ENCODE peak calls at places on chromosomes 3 and 15, in five cellular contexts. E is neural progenitor cell, O is MM.1S, I is HepG2, D is K562. Y is an unnamed sample.
A peak's percentile ranks its signal among the peaks of the same experiment; 100 is the strongest.

GRCh38 chr15:77029166-77030041 is 34.5 kb downstream of the PSTPIP1 start:
- DNase-seq in I (no peak), E (no peak), O (no peak), D (no peak), Y (no peak)

GRCh38 chr3:62261800-62262199 is 111.5 kb downstream of the FEZF2 start:
- DNase-seq in I (no peak), E (no peak), O (no peak), D (no peak), Y (no peak)

GRCh38 chr15:56765252-56765651 is 31.9 kb upstream of the ZNF280D start:
- DNase-seq in D (no peak), E (no peak), O (peak; percentile 21), I (no peak), Y (no peak)

GRCh38 chr15:39585871-39586301 is 5.0 kb downstream of the THBS1 start:
- DNase-seq in D (no peak), E (no peak), O (no peak), I (no peak), Y (no peak)

GRCh38 chr3:177776656-177777055 is 579.4 kb upstream of the TBL1XR1 start:
- DNase-seq in D (no peak), O (no peak), E (no peak), I (peak; percentile 18), Y (peak; percentile 8)

GRCh38 chr3:114519415-114519814 is 225.6 kb downstream of the TIGIT start:
- DNase-seq in E (peak; percentile 45), D (no peak), I (no peak), O (no peak), Y (peak; percentile 78)

GRCh38 chr15:71802770-71803169 is 7.6 kb upstream of the NR2E3 start:
- DNase-seq in E (peak; percentile 47), O (peak; percentile 21), D (peak; percentile 60), I (no peak), Y (peak; percentile 84)

GRCh38 chr15:71051539-71051938 is 63.7 kb upstream of the THSD4 start:
- DNase-seq in O (no peak), D (no peak), I (no peak), E (no peak), Y (no peak)

GRCh38 chr3:160133757-160134156 is 91.5 kb upstream of the C3orf80 start:
- DNase-seq in O (no peak), I (peak; percentile 25), D (peak; percentile 18), E (peak; percentile 11), Y (peak; percentile 70)

GRCh38 chr3:188832146-188832545 is 339.6 kb upstream of the TPRG1 start:
- DNase-seq in E (no peak), O (no peak), I (no peak), D (no peak), Y (no peak)

GRCh38 chr15:90933310-90933709 is 961 bp upstream of the HDDC3 start:
- DNase-seq in O (no peak), I (no peak), E (no peak), D (peak; percentile 38), Y (no peak)

GRCh38 chr3:146504546-146505197 is 35.3 kb upstream of the PLSCR2 start:
- DNase-seq in I (no peak), O (no peak), E (peak; percentile 28), D (no peak), Y (peak; percentile 68)

GRCh38 chr3:42651248-42652091 is 2.0 kb upstream of the ZBTB47 start:
- DNase-seq in O (no peak), D (no peak), I (no peak), E (no peak), Y (no peak)

GRCh38 chr3:173109143-173109542 is 31.9 kb downstream of the SPATA16 start:
- DNase-seq in O (no peak), I (no peak), E (peak; percentile 3), D (no peak), Y (no peak)

GRCh38 chr3:157201648-157202278 is 41.8 kb upstream of the CCNL1 start:
- DNase-seq in O (peak; percentile 81), D (peak; percentile 55), E (peak; percentile 33), I (peak; percentile 29), Y (peak; percentile 81)

GRCh38 chr3:12730511-12731234 is 28.4 kb downstream of the TMEM40 start:
- DNase-seq in E (no peak), D (no peak), O (no peak), I (no peak), Y (no peak)

GRCh38 chr3:142947799-142948575 is 15.5 kb downstream of the PAQR9 start:
- DNase-seq in I (no peak), D (peak; percentile 30), E (no peak), O (no peak), Y (peak; percentile 33)

GRCh38 chr3:81716870-81717509 is 44.5 kb downstream of the GBE1 start:
- DNase-seq in O (no peak), E (no peak), I (peak; percentile 86), D (peak; percentile 5), Y (peak; percentile 3)

GRCh38 chr15:51094606-51095569 is at the start of gene TNFAIP8L3:
- DNase-seq in I (peak; percentile 7), O (no peak), D (no peak), E (peak; percentile 65), Y (peak; percentile 63)

GRCh38 chr3:156150434-156151066 is 30.2 kb downstream of the KCNAB1 start:
- DNase-seq in D (peak; percentile 38), O (peak; percentile 79), I (peak; percentile 26), E (peak; percentile 68), Y (peak; percentile 80)

GRCh38 chr3:167876603-167877325 is 141.2 kb downstream of the SERPINI1 start:
- DNase-seq in E (no peak), I (no peak), O (no peak), D (no peak), Y (no peak)

GRCh38 chr15:60585743-60586708 is 107.1 kb upstream of the ICE2 start:
- DNase-seq in E (peak; percentile 85), O (peak; percentile 77), I (peak; percentile 68), D (peak; percentile 72), Y (peak; percentile 91)

GRCh38 chr15:81336568-81336967 is 12.6 kb upstream of the STARD5 start:
- DNase-seq in E (no peak), D (peak; percentile 35), O (peak; percentile 47), I (peak; percentile 12), Y (peak; percentile 28)

GRCh38 chr3:60010778-60011177 is 961.0 kb upstream of the CFAP20DC start:
- DNase-seq in D (no peak), O (peak; percentile 89), I (no peak), E (no peak), Y (no peak)

GRCh38 chr3:157152930-157153329 is 7.0 kb downstream of the CCNL1 start:
- DNase-seq in D (no peak), I (no peak), E (no peak), O (no peak), Y (no peak)

GRCh38 chr3:188568750-188569149 is 414.8 kb downstream of the LPP start:
- DNase-seq in I (no peak), O (no peak), E (no peak), D (no peak), Y (no peak)

DNA sequence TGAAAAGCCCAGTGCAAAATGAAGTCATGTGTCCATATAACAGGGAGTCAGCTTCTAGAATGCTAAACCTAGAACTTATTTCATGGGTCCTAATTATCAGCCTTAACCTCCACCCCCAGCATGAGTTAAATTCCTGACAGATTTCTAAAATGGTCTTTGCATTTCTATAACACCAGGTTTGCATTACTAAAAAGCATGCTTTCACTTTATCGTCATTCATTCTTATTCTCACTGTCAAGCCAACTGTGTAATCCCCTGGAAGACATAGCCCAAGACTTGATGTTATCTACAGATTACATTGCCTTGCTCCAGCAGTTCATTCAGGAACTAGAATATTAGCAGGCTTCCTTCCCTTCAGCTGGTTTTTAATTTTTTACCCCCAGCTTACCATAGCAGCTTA is 183.9 kb downstream of the SLCO3A1 start:
- DNase-seq in O (no peak), D (no peak), I (no peak), E (no peak), Y (no peak)
- TF ChIP-seq EZH2 in O (no peak), D (no peak), I (no peak), E (no peak), Y (no peak)

DNA sequence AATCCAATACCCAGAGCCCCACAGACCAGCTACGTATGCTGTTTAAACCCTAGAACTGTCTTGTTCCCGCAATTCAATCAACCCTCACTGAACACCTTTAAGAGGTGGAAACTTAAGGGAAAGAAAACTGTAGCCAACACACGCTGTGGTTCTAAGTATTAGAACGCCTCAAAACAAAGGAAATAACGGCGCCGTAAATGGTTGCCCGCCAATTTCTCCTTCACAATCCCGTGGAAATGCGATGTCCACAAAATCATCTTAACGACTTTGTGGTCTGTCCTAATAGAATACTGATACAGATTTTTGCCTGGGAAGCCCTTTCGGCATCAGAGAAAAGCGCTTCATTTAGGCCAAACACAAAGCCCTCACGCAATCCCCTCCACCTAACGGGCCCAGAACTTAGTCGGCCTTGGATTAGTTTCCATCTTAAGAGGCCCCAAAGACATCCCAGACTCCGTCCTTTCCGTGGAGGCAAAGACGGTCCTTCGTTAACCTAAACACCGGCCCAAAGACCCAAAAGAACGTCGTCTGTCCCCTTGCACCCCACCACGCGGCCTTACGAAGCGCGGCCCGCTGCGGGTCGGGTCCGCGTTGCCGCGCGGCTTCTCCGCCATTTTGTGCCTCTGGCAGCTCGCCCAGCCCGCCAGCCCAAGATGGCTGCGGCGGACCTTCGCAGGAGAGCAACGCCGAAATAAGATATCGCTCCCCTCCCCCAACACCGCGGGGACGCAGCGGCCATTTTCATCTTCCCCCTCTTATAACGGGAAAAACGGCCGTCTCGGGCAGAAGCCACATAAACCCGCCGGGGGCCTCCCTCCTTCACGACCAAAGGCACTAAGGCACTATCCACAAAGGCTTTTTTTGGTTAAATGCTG is 763 bp downstream of the TRA2B start:
- DNase-seq in O (peak; percentile 89), E (peak; percentile 93), D (peak; percentile 79), I (peak; percentile 64), Y (peak; percentile 92)
- H2AFZ ChIP-seq in O (no peak overlapping the region), E (no peak overlapping the region), D (peak overlapping the region; percentile 17), I (no peak overlapping the region), Y (no peak overlapping the region)

GRCh38 chr15:88769161-88769971 is 33.9 kb upstream of the ACAN start:
- DNase-seq in D (no peak), E (peak; percentile 67), I (no peak), O (no peak), Y (peak; percentile 77)
- TF ChIP-seq EZH2 in D (no peak), E (peak; percentile 64), I (no peak), O (no peak), Y (peak; percentile 61)

DNA sequence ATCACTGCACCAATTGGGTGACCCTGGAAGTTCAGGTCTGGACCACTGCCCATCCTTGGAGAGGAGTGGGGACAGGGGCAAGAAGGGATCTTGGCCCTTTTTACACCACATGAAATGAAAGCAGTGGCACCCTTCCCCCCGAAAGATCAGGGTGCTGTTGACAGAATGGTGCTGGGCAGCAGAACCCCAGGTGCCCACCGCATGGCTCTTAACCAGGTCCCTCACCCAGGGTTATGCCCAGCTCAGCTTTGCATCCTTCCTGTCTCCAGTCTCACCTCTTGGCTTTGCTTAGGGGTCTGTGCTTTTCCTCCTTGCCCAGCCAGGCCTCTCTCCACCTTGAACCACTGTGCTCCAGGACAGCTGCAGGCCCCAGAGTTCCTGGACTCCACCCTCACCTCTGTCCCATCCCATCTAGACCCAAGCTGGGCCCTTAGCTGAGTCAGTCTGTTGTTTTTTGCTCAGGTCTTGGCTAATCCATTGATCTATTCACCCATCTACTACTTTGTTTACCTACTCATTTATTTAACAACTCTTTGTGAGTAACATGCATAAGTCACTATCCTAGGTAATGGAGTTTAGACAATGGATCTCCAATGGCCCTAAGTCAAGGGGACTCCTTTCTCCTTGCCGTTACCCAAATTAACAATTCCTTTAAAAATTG is 77.1 kb upstream of the PRR23E start:
- DNase-seq in E (no peak), D (no peak), O (no peak), I (peak; percentile 50), Y (no peak)
- H2AFZ ChIP-seq in E (no peak overlapping the region), D (no peak overlapping the region), O (no peak overlapping the region), I (no peak overlapping the region), Y (no peak overlapping the region)

DNA sequence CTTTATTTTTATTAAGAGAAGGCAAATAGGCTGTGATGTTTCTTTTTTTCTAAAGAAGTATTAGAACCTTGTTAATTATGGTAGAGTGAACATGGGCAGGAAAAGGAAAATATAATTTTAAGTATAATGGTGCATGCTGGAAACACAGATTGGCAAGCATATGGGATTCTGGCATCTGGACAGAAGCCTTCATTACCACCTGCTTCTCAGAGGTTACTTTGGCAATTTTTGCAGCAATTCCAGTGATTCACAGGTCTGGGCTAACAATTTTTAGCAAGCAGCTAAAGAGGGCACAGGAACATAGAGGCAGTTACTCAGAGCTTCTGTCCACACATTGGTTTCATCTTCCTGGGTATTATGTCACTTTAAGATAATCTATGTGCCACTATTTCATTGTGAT is 258.4 kb downstream of the DIPK2A start:
- DNase-seq in I (no peak), O (no peak), E (no peak), D (no peak), Y (no peak)
- TF ChIP-seq EZH2 in I (no peak), O (no peak), E (no peak), D (no peak), Y (no peak)